ENCODE peak calls at places on chromosomes 1 and 21, in nine cellular contexts. N is astrocyte of the spinal cord; J is GM23338; M is NCI-H1092 treated with DMSO at 0.1 percent for 48 hours; O is GM03348; K is omental fat pad; H is K562; W is renal cortical epithelial cell; Y is activated naive CD8-positive, alpha-beta T cell treated with anti-CD3 and anti-CD28 coated beads for 36 hours. U is an unnamed sample.

GRCh38 chr21:15219866-15220265 is 155.1 kb upstream of the NRIP1 start:
- DNase-seq in Y (no peak), J (no peak), K (no peak), H (no peak), M (no peak), N (no peak), W (peak), O (no peak), U (no peak)

GRCh38 chr1:225440380-225440957 is 12.6 kb upstream of the LBR start:
- DNase-seq in O (no peak), J (no peak), Y (no peak), W (peak), N (no peak), H (no peak), M (no peak), K (no peak), U (no peak)

GRCh38 chr1:150233359-150234308 is 2.3 kb downstream of the ANP32E start:
- DNase-seq in O (peak), K (no peak), J (no peak), H (no peak), M (no peak), N (peak), Y (peak), W (peak), U (peak)

GRCh38 chr1:15141933-15142647 is 11.5 kb upstream of the TMEM51 start:
- DNase-seq in W (no peak), N (peak), K (no peak), J (no peak), M (peak), H (no peak), Y (no peak), O (peak), U (no peak)

GRCh38 chr1:105138445-105138821 is 1388.7 kb downstream of the AMY1C start:
- DNase-seq in M (no peak), W (no peak), K (no peak), H (no peak), O (peak), Y (no peak), N (no peak), J (no peak), U (peak)

GRCh38 chr1:51945591-51945990 is 44.9 kb downstream of the RAB3B start:
- DNase-seq in J (no peak), M (peak), Y (no peak), O (peak), W (no peak), H (no peak), N (peak), K (no peak), U (no peak)

GRCh38 chr1:109197163-109198042 is 16.3 kb upstream of the SARS1 start:
- DNase-seq in H (peak), O (peak), W (peak), N (peak), Y (no peak), J (no peak), K (no peak), M (no peak), U (peak)

GRCh38 chr1:64343105-64343960 is 126.6 kb upstream of the CACHD1 start:
- DNase-seq in O (peak), H (no peak), N (peak), W (peak), K (no peak), J (no peak), M (no peak), Y (no peak), U (peak)

GRCh38 chr1:155499953-155500621 is 62.5 kb downstream of the ASH1L start:
- DNase-seq in J (peak), O (no peak), H (no peak), M (peak), Y (no peak), W (peak), N (peak), K (no peak), U (peak)

GRCh38 chr1:84982395-84982794 is 14.5 kb downstream of the MCOLN2 start:
- DNase-seq in Y (no peak), W (no peak), N (no peak), H (no peak), K (no peak), M (no peak), O (no peak), J (no peak), U (no peak)

GRCh38 chr1:10316752-10317151 is 82.1 kb upstream of the PGD start:
- DNase-seq in H (no peak), M (no peak), K (no peak), W (no peak), O (no peak), N (no peak), Y (no peak), J (no peak), U (no peak)

GRCh38 chr1:74280642-74281396 is 45.6 kb downstream of the TNNI3K start:
- DNase-seq in Y (no peak), W (no peak), N (no peak), K (no peak), O (no peak), M (no peak), J (no peak), H (no peak), U (no peak)

GRCh38 chr1:3009021-3009420 is 12.2 kb upstream of the ACTRT2 start:
- DNase-seq in W (no peak), O (no peak), H (no peak), M (no peak), K (no peak), J (no peak), N (no peak), Y (no peak), U (no peak)

GRCh38 chr1:24958766-24959622 is 28.9 kb upstream of the RUNX3 start:
- DNase-seq in K (no peak), Y (no peak), J (no peak), O (no peak), M (no peak), N (no peak), H (no peak), W (no peak), U (no peak)

GRCh38 chr1:165367375-165367993 is 11.0 kb upstream of the LMX1A start:
- DNase-seq in N (peak), O (peak), K (peak), H (peak), Y (peak), W (peak), M (peak), J (peak), U (peak)

GRCh38 chr1:23483327-23484252 is at the start of gene ASAP3:
- DNase-seq in Y (peak), O (peak), H (peak), M (no peak), N (peak), K (no peak), W (peak), J (peak), U (peak)

GRCh38 chr21:29648710-29649240 is 291.0 kb downstream of the GRIK1 start:
- DNase-seq in M (no peak), Y (no peak), N (no peak), W (no peak), J (no peak), O (no peak), H (no peak), K (no peak), U (no peak)

GRCh38 chr1:232868793-232869491 is 63.7 kb downstream of the MAP10 start:
- DNase-seq in O (peak), H (no peak), M (peak), J (no peak), W (peak), K (no peak), Y (no peak), N (peak), U (peak)

GRCh38 chr1:151047925-151048644 is 534 bp downstream of the C1orf56 start:
- DNase-seq in Y (peak), K (peak), N (peak), H (no peak), J (peak), W (peak), M (peak), O (peak), U (peak)

GRCh38 chr1:12619396-12620141 is 1.6 kb upstream of the DHRS3 start:
- DNase-seq in N (peak), K (peak), H (peak), Y (peak), O (peak), W (peak), J (peak), M (peak), U (peak)

GRCh38 chr1:81228926-81229325 is 571.8 kb upstream of the ADGRL2 start:
- DNase-seq in H (no peak), O (no peak), M (no peak), W (no peak), Y (no peak), N (no peak), J (no peak), K (no peak), U (no peak)

GRCh38 chr1:20819818-20820217 is 32.7 kb upstream of the HP1BP3 start:
- DNase-seq in N (no peak), W (no peak), O (no peak), J (peak), K (no peak), Y (no peak), M (no peak), H (no peak), U (no peak)

GRCh38 chr1:117645343-117645742 is 39.5 kb downstream of the TENT5C start:
- DNase-seq in N (no peak), Y (no peak), W (no peak), M (no peak), O (no peak), K (no peak), J (no peak), H (no peak), U (no peak)

GRCh38 chr1:54794401-54795099 is 6.6 kb downstream of the TTC22 start:
- DNase-seq in N (no peak), O (no peak), Y (no peak), J (no peak), W (peak), M (no peak), K (no peak), H (no peak), U (peak)

GRCh38 chr21:39441502-39442475 is 3.8 kb downstream of the LCA5L start:
- DNase-seq in K (no peak), W (peak), Y (peak), O (peak), J (peak), N (peak), M (peak), H (peak), U (peak)

GRCh38 chr21:38841472-38841871 is 35.7 kb downstream of the ETS2 start:
- DNase-seq in O (no peak), W (no peak), K (no peak), J (no peak), N (no peak), M (no peak), H (no peak), Y (no peak), U (no peak)

GRCh38 chr1:67853704-67854103 is 20.4 kb upstream of the GNG12 start:
- DNase-seq in W (peak), J (peak), Y (no peak), M (peak), N (peak), K (peak), O (peak), H (peak), U (peak)

GRCh38 chr1:79380078-79380477 is 373.5 kb upstream of the ADGRL4 start:
- DNase-seq in M (no peak), H (no peak), W (no peak), K (no peak), O (no peak), J (peak), Y (no peak), N (no peak), U (no peak)

GRCh38 chr1:77847621-77848080 is 40.8 kb upstream of the NEXN start:
- DNase-seq in K (no peak), N (no peak), M (no peak), O (no peak), Y (peak), J (no peak), W (no peak), H (no peak), U (no peak)

GRCh38 chr1:156149374-156150106 is 3.8 kb upstream of the SEMA4A start:
- DNase-seq in J (peak), Y (no peak), K (no peak), W (no peak), M (no peak), N (no peak), O (no peak), H (peak), U (no peak)

GRCh38 chr1:171740356-171740863 is 1.5 kb downstream of the VAMP4 start:
- DNase-seq in H (no peak), J (no peak), N (peak), K (no peak), Y (no peak), O (no peak), W (peak), M (no peak), U (no peak)

GRCh38 chr1:221630236-221630635 is 111.7 kb downstream of the DUSP10 start:
- DNase-seq in K (no peak), M (no peak), W (no peak), O (no peak), Y (no peak), J (no peak), N (no peak), H (no peak), U (no peak)

GRCh38 chr1:7646981-7647901 is 123.9 kb upstream of the VAMP3 start:
- DNase-seq in M (peak), J (peak), W (peak), Y (peak), H (peak), K (peak), N (peak), O (peak), U (peak)

GRCh38 chr1:214840366-214840765 is 237.4 kb downstream of the CENPF start:
- DNase-seq in W (peak), O (no peak), M (no peak), N (peak), H (no peak), Y (no peak), K (no peak), J (no peak), U (no peak)

GRCh38 chr1:164479242-164479641 is 79.7 kb upstream of the PBX1 start:
- DNase-seq in O (no peak), Y (no peak), K (no peak), J (no peak), W (no peak), H (no peak), N (no peak), M (no peak), U (no peak)

U was measured in hepatocyte.